ENCODE peak calls at places on chromosomes 2 and 18, in four cellular contexts. F is naive thymus-derived CD4-positive, alpha-beta T cell; V is brain microvascular endothelial cell; Y is left ventricle myocardium inferior. I is an unnamed sample.

GRCh38 chr2:196316050-196316430 is 144.7 kb upstream of the STK17B start:
- DNase-seq in F (no peak), V (no peak), Y (no peak), I (no peak)

GRCh38 chr18:51194604-51195003 is 2.9 kb downstream of the MEX3C start:
- DNase-seq in F (no peak), V (no peak), Y (no peak), I (no peak)

GRCh38 chr2:216829533-216829932 is 30.3 kb downstream of the TNP1 start:
- DNase-seq in F (no peak), Y (peak; percentile 87), V (peak; percentile 55), I (no peak)

GRCh38 chr2:45578056-45578843 is 32.8 kb downstream of the SRBD1 start:
- DNase-seq in V (peak; percentile 54), Y (no peak), F (peak; percentile 16), I (no peak)

GRCh38 chr2:70362661-70363060 is 60.8 kb upstream of the FAM136A start:
- DNase-seq in Y (no peak), F (no peak), V (no peak), I (no peak)

GRCh38 chr18:470661-471501 is 29.6 kb downstream of the COLEC12 start:
- DNase-seq in Y (no peak), V (peak; percentile 43), F (no peak), I (no peak)

GRCh38 chr2:151361674-151362380 is 4.4 kb downstream of the TNFAIP6 start:
- DNase-seq in F (no peak), V (no peak), Y (no peak), I (no peak)

GRCh38 chr18:69992776-69993175 is 45.1 kb upstream of the CD226 start:
- DNase-seq in V (peak; percentile 74), Y (no peak), F (no peak), I (no peak)

GRCh38 chr2:149169653-149170052 is 131.2 kb downstream of the LYPD6B start:
- DNase-seq in V (no peak), F (no peak), Y (no peak), I (no peak)

GRCh38 chr2:16170675-16171424 is 230.5 kb downstream of the MYCN start:
- DNase-seq in Y (no peak), F (no peak), V (no peak), I (no peak)

GRCh38 chr2:70965506-70965905 is 12.9 kb upstream of the ANKRD53 start:
- DNase-seq in F (no peak), V (no peak), Y (no peak), I (no peak)

GRCh38 chr2:226354434-226354833 is 445.2 kb downstream of the IRS1 start:
- DNase-seq in V (peak; percentile 7), F (no peak), Y (no peak), I (no peak)

GRCh38 chr2:125581561-125581960 is 1074.4 kb upstream of the GYPC start:
- DNase-seq in Y (no peak), V (no peak), F (no peak), I (no peak)

GRCh38 chr2:3300224-3300623 is 77.4 kb downstream of the EIPR1 start:
- DNase-seq in Y (no peak), V (no peak), F (no peak), I (no peak)

GRCh38 chr2:70939847-70940580 is 4.3 kb downstream of the ATP6V1B1 start:
- DNase-seq in Y (no peak), F (no peak), V (no peak), I (no peak)

GRCh38 chr2:112835553-112836535 is 735 bp downstream of the IL1B start:
- DNase-seq in V (no peak), F (no peak), Y (no peak), I (no peak)
- H3K4me3 ChIP-seq in V (peak overlapping the region; percentile 9), F (no peak overlapping the region), Y (no peak overlapping the region), I (no peak overlapping the region)

DNA sequence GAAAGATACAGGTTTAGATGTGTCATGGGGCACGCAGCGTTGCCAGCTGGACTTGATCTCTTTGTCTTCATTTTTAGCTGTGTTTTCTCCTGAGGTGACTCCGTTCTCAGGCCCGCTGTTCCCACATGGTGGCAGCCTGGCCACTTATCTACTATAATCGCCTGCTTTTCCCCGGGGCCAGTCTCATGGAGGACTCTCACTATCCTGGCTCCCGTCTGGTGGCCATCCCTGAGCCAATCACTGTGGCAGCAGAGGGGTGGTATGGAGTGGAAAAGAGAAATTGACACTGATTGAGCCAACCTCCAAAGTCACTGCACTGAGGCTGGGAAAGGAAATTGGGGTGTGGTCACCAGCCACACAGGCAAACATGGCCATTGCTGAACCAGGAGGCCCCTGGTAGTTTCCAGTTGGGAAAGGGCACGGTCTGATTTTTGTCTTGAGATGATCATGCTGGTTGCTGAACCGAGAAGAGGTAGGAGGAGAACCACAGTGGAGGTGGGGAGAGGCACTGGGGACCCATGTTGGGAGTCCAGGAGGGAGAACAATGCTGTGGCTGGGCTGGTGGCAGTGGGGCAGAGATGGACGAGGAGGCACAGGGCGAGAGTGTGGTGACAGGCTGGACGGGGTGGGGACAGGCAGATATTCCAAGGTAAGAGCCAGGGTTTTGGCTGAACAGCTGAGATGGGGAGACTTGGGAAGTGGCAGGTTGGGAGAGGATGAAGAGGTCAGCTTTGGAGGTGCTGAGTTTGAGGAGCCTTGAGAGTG is 45.6 kb downstream of the KCNIP3 start:
- DNase-seq in Y (peak; percentile 9), V (no peak), F (no peak), I (no peak)
- H3K4me3 ChIP-seq in Y (no peak overlapping the region), V (no peak overlapping the region), F (no peak overlapping the region), I (no peak overlapping the region)

GRCh38 chr2:68236876-68237275 is 15.5 kb downstream of the PPP3R1 start:
- DNase-seq in V (no peak), F (no peak), Y (no peak), I (no peak)

GRCh38 chr2:68237976-68238580 is 14.3 kb downstream of the PPP3R1 start:
- DNase-seq in V (no peak), Y (no peak), F (no peak), I (no peak)

GRCh38 chr2:68238955-68239822 is 13.1 kb downstream of the PPP3R1 start:
- DNase-seq in F (no peak), Y (no peak), V (no peak), I (no peak)

GRCh38 chr2:68236080-68236734 is 16.1 kb downstream of the PPP3R1 start:
- DNase-seq in V (no peak), Y (no peak), F (no peak), I (no peak)

DNA sequence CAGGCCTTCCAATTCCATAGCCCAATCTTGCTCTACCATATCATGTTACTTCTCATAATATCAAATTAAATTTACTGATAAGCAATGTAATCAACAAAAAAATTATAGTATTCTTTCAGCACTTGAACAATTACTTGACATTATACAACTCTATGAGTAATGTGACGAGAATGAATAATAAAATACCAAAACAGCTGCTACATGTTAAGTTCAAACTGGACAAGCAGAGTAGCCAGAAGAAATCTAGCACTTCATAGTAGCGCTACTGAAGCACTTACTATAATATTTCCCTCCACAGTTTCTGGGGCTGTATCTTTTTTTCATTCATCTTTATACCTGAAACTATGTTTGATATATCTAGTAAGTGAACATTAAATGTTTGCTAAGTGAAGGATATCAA is 14.9 kb downstream of the PPP3R1 start:
- DNase-seq in F (no peak), V (no peak), Y (no peak), I (no peak)
- H3K4me3 ChIP-seq in F (no peak overlapping the region), V (no peak overlapping the region), Y (no peak overlapping the region), I (no peak overlapping the region)

DNA sequence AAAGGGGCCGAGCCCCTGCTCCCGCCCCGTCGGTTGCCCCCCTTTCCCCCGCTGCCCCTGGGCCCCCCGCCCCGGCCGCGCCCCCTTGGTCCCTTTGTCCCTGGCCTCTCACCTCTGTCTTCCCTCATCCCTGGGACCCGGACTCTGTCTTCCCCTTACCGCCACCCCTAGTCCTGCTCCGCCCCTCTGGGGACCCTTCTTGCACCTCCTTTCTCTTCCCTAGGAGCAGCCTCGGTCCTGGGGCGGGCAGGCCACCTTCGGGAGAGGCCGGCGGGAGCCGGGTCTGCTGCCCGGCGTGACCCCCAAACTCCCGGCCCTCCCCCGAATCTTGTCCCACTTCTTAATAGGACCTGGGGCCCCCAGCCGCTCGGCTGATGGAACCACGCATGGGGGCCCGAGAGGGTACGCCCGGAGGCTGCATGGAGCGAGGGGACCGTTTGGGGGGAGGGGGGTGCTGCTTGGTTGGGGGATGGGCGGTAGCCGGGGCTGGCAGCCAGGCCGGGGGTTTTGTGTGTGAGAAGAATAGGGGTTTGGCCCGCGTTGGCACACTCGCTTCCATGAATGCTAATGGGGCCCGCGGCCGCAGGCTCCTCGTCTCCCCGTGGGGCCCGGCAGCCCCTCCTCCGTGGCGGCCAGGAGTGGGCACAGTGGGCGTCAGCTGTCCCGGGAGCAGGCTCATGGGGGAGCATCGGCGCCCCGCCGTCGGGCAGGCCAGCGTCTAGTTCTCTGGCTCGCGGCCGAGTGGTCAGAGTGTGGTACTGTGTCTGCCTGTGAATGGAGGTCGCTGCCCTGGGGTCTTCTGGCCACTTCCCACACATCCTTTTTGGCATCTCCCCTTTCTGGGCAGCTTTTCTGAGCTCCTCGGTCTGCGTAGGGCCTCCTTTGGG is 951 bp downstream of the GAREM2 start:
- DNase-seq in F (no peak), V (no peak), Y (no peak), I (no peak)
- H3K4me3 ChIP-seq in F (no peak overlapping the region), V (no peak overlapping the region), Y (peak overlapping the region; percentile 64), I (peak overlapping the region; percentile 51)

GRCh38 chr2:85413592-85414421 is 3.6 kb upstream of the CAPG start:
- DNase-seq in F (no peak), Y (no peak), V (no peak), I (no peak)
- H3K4me3 ChIP-seq in F (no peak overlapping the region), Y (peak overlapping the region; percentile 62), V (peak overlapping the region; percentile 72), I (no peak overlapping the region)

DNA sequence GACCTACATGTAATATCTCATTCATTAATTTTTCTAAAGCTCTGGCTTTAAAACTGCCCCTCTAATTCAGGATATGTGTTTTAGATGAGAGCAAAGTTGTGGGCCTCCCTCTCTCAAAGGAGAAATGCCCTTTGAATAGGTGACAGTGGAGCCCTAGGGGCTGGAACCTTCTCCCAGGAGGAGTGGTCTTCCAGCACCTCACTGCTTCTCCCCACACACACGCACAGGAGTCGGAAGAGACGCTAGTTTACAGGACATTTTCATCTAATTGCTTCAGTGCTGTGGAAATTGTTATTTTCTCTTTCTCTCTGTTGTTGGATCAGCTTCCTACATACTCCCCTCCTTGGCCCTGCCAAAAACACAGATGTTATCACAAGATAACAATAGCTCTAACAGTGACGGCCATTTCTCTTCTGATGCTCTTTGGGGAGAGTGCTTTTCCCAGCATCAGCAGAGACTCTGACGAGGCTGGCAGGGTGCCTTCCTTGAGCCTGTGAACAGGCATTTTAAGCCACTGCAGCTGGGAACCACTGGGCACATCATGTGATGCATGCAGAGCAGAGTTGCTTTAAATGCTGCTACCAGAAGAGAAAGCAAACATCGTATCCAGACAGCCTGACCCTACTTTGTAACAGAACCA is 209.4 kb upstream of the SP5 start:
- DNase-seq in V (peak; percentile 9), Y (peak; percentile 66), F (no peak), I (no peak)
- H3K4me3 ChIP-seq in V (no peak overlapping the region), Y (peak overlapping the region; percentile 37), F (no peak overlapping the region), I (no peak overlapping the region)

GRCh38 chr2:54584598-54584997 is 128.5 kb downstream of the SPTBN1 start:
- DNase-seq in F (no peak), Y (no peak), V (no peak), I (no peak)

GRCh38 chr2:54587439-54588016 is 131.4 kb downstream of the SPTBN1 start:
- DNase-seq in Y (no peak), V (no peak), F (no peak), I (no peak)

GRCh38 chr2:54588244-54588899 is 132.2 kb downstream of the SPTBN1 start:
- DNase-seq in Y (no peak), F (no peak), V (no peak), I (no peak)

GRCh38 chr2:54585136-54585535 is 129.0 kb downstream of the SPTBN1 start:
- DNase-seq in Y (no peak), F (no peak), V (no peak), I (no peak)

GRCh38 chr2:54586062-54586982 is 130.2 kb downstream of the SPTBN1 start:
- DNase-seq in F (no peak), Y (no peak), V (no peak), I (no peak)
- H3K4me3 ChIP-seq in F (peak overlapping the region; percentile 13), Y (no peak overlapping the region), V (no peak overlapping the region), I (no peak overlapping the region)